ENCODE peak calls at places on chromosomes 3 and 15, in six cellular contexts. T is NB4, B is mesothelial cell of epicardium, C is heart left ventricle, X is choroid plexus epithelial cell, A is hepatocyte. L is an unnamed sample.

GRCh38 chr15:101054991-101055390 is 135.8 kb downstream of the LRRK1 start:
- DNase-seq in X (no peak), B (no peak), A (peak), T (no peak), C (no peak), L (no peak)

GRCh38 chr3:55165278-55165677 is 237.4 kb upstream of the LRTM1 start:
- DNase-seq in B (no peak), C (no peak), T (no peak), X (peak), A (no peak), L (no peak)

GRCh38 chr3:195921334-195921771 is 13.0 kb upstream of the TNK2 start:
- DNase-seq in C (peak), B (no peak), X (no peak), T (no peak), A (no peak), L (no peak)

GRCh38 chr3:138271189-138271794 is 58.4 kb downstream of the NME9 start:
- DNase-seq in A (no peak), T (no peak), X (no peak), B (no peak), C (no peak), L (no peak)

GRCh38 chr3:175951047-175951694 is 1092.0 kb downstream of the NAALADL2 start:
- DNase-seq in T (no peak), A (no peak), C (no peak), X (no peak), B (no peak), L (no peak)

GRCh38 chr3:47512416-47513124 is 942 bp downstream of the ELP6 start:
- DNase-seq in B (peak), C (peak), X (peak), A (peak), T (peak), L (peak)

GRCh38 chr3:172869356-172869755 is 118.8 kb downstream of the ECT2 start:
- DNase-seq in B (no peak), C (no peak), X (peak), A (peak), T (no peak), L (no peak)

GRCh38 chr15:101175396-101175795 is 76.5 kb downstream of the CHSY1 start:
- DNase-seq in C (no peak), A (no peak), X (no peak), T (peak), B (no peak), L (no peak)

GRCh38 chr15:56484284-56484683 is 19.3 kb upstream of the MNS1 start:
- DNase-seq in B (no peak), C (no peak), X (no peak), A (no peak), T (no peak), L (no peak)

GRCh38 chr15:63348392-63348791 is 33.3 kb downstream of the CA12 start:
- DNase-seq in C (peak), X (peak), B (no peak), T (no peak), A (peak), L (no peak)

GRCh38 chr3:18295171-18295920 is 129.8 kb downstream of the SATB1 start:
- DNase-seq in B (peak), X (peak), T (peak), C (peak), A (peak), L (no peak)

GRCh38 chr3:14791343-14791945 is 27.3 kb upstream of the FGD5 start:
- DNase-seq in C (peak), X (peak), B (peak), A (peak), T (peak), L (peak)

GRCh38 chr15:80436511-80437307 is 32.5 kb downstream of the ARNT2 start:
- DNase-seq in C (no peak), X (peak), T (peak), A (peak), B (no peak), L (no peak)

GRCh38 chr15:50248994-50249586 is 16.4 kb downstream of the HDC start:
- DNase-seq in A (no peak), T (peak), B (no peak), C (no peak), X (no peak), L (no peak)

GRCh38 chr15:32029862-32030781 is at the start of gene CHRNA7:
- DNase-seq in A (peak), X (peak), C (peak), B (peak), T (peak), L (peak)

GRCh38 chr3:126129408-126129891 is 45.5 kb upstream of the SLC41A3 start:
- DNase-seq in X (peak), B (peak), C (peak), T (no peak), A (no peak), L (no peak)

GRCh38 chr3:169923189-169923588 is 11.8 kb downstream of the SAMD7 start:
- DNase-seq in C (peak), X (peak), B (peak), T (no peak), A (peak), L (no peak)

GRCh38 chr3:53845103-53845880 is 927 bp downstream of the CHDH start:
- DNase-seq in A (peak), C (peak), X (peak), B (no peak), T (no peak), L (no peak)

GRCh38 chr3:133937061-133937686 is 41.5 kb upstream of the RAB6B start:
- DNase-seq in T (no peak), B (peak), C (peak), X (no peak), A (no peak), L (no peak)

GRCh38 chr15:80911821-80912220 is 77.8 kb downstream of the MESD start:
- DNase-seq in X (no peak), B (no peak), A (no peak), T (no peak), C (no peak), L (no peak)

GRCh38 chr3:173789530-173789929 is 392.0 kb downstream of the NLGN1 start:
- DNase-seq in C (no peak), T (no peak), X (peak), B (no peak), A (peak), L (no peak)

GRCh38 chr3:184805351-184806038 is 6.5 kb upstream of the VPS8 start:
- DNase-seq in T (peak), B (no peak), X (peak), C (no peak), A (peak), L (no peak)

GRCh38 chr3:72800869-72801268 is 47.4 kb downstream of the SHQ1 start:
- DNase-seq in T (no peak), B (no peak), A (no peak), C (no peak), X (no peak), L (no peak)
- TF ChIP-seq CTCF in T (no peak), B (no peak), A (no peak), C (no peak), X (no peak), L (no peak)

GRCh38 chr15:42737529-42738328 is 801 bp upstream of the CDAN1 start:
- DNase-seq in X (peak), T (no peak), A (no peak), B (no peak), C (no peak), L (no peak)
- TF ChIP-seq CTCF in X (peak), T (no peak), A (no peak), B (no peak), C (no peak), L (no peak)

GRCh38 chr15:39581501-39582285 is 814 bp downstream of the THBS1 start:
- DNase-seq in B (no peak), A (peak), T (peak), C (peak), X (peak), L (peak)
- TF ChIP-seq CTCF in B (no peak), A (peak), T (peak), C (no peak), X (peak), L (peak)

GRCh38 chr3:110881069-110881468 is 190.5 kb upstream of the NECTIN3 start:
- DNase-seq in C (peak), X (peak), A (peak), B (no peak), T (peak), L (no peak)
- TF ChIP-seq CTCF in C (no peak), X (peak), A (peak), B (no peak), T (peak), L (peak)

GRCh38 chr15:67105065-67105951 is 39.9 kb downstream of the SMAD3 start:
- DNase-seq in C (no peak), T (no peak), B (no peak), X (peak), A (peak), L (no peak)
- TF ChIP-seq CTCF in C (no peak), T (no peak), B (no peak), X (peak), A (no peak), L (no peak)

L was measured in neural crest cell.